ENCODE peak calls at places on chromosomes 7 and 10, in four cellular contexts. L, Y, M and C are unnamed samples.
A peak's percentile ranks its signal among the peaks of the same experiment; 100 is the strongest.

GRCh38 chr7:132939495-132939894 is 142.4 kb downstream of the CHCHD3 start:
- DNase-seq in L (no peak), M (no peak), Y (no peak), C (no peak)

GRCh38 chr7:73881352-73882059 is 20.5 kb downstream of the TMEM270 start:
- DNase-seq in M (no peak), L (no peak), Y (no peak), C (peak; percentile 47)

GRCh38 chr7:118311121-118311803 is 86.8 kb downstream of the ANKRD7 start:
- DNase-seq in Y (peak; percentile 13), M (no peak), L (no peak), C (no peak)

GRCh38 chr7:142088022-142088714 is 23.4 kb upstream of the MGAM2 start:
- DNase-seq in Y (no peak), M (no peak), L (no peak), C (no peak)

GRCh38 chr7:953547-954327 is 743 bp downstream of the ADAP1 start:
- DNase-seq in M (peak; percentile 59), L (no peak), Y (no peak), C (peak; percentile 88)

GRCh38 chr7:44294325-44295069 is 30.9 kb downstream of the CAMK2B start:
- DNase-seq in L (no peak), Y (no peak), M (no peak), C (peak; percentile 33)

GRCh38 chr10:47038881-47039557 is 127.8 kb downstream of the PTPN20 start:
- DNase-seq in L (no peak), Y (no peak), M (no peak), C (no peak)

GRCh38 chr10:91036807-91037405 is 116.0 kb upstream of the ANKRD1 start:
- DNase-seq in M (no peak), L (no peak), Y (no peak), C (no peak)

GRCh38 chr10:56537984-56538383 is 176.9 kb upstream of the ZWINT start:
- DNase-seq in Y (no peak), M (peak; percentile 1), L (no peak), C (no peak)

GRCh38 chr10:102617041-102617440 is 27.2 kb upstream of the TRIM8 start:
- DNase-seq in Y (no peak), L (no peak), M (no peak), C (no peak)

GRCh38 chr7:138785587-138786437 is 12.0 kb upstream of the TMEM213 start:
- DNase-seq in L (no peak), Y (no peak), M (peak; percentile 15), C (no peak)

GRCh38 chr7:116423499-116423898 is 76.0 kb upstream of the CAV2 start:
- DNase-seq in L (no peak), M (no peak), Y (no peak), C (no peak)

GRCh38 chr10:78277267-78277666 is 243.6 kb downstream of the RPS24 start:
- DNase-seq in L (no peak), Y (no peak), M (no peak), C (no peak)

GRCh38 chr7:135672560-135673359 is 10.4 kb downstream of the STMP1 start:
- DNase-seq in M (peak; percentile 48), L (peak; percentile 72), Y (no peak), C (peak; percentile 70)

GRCh38 chr10:93080350-93081046 is 6.8 kb downstream of the CYP26A1 start:
- DNase-seq in L (peak; percentile 76), Y (no peak), M (peak; percentile 29), C (peak; percentile 84)

GRCh38 chr10:45373003-45373782 is 823 bp upstream of the ALOX5 start:
- DNase-seq in M (no peak), Y (no peak), L (peak; percentile 42), C (peak; percentile 38)

GRCh38 chr7:37916673-37917660 is at the start of gene SFRP4:
- DNase-seq in L (peak; percentile 41), M (peak; percentile 76), Y (no peak), C (peak; percentile 77)

GRCh38 chr7:51732951-51733350 is 416.3 kb upstream of the COBL start:
- DNase-seq in L (no peak), M (no peak), Y (no peak), C (peak; percentile 3)

GRCh38 chr7:66697451-66698438 is 42.8 kb upstream of the RABGEF1 start:
- DNase-seq in M (peak; percentile 33), Y (no peak), L (peak; percentile 19), C (peak; percentile 21)

GRCh38 chr10:79444243-79445119 is 943 bp downstream of the ZCCHC24 start:
- DNase-seq in M (no peak), L (peak; percentile 74), Y (no peak), C (peak; percentile 78)

GRCh38 chr10:58791137-58791536 is 278.5 kb downstream of the BICC1 start:
- DNase-seq in Y (no peak), L (no peak), M (no peak), C (no peak)

GRCh38 chr10:90644165-90644564 is 213.7 kb downstream of the HTR7 start:
- DNase-seq in L (no peak), Y (no peak), M (no peak), C (no peak)

GRCh38 chr7:114889646-114890285 is 32.1 kb upstream of the MDFIC start:
- DNase-seq in Y (no peak), M (peak; percentile 1), L (no peak), C (no peak)

GRCh38 chr7:22675917-22676343 is 51.1 kb upstream of the IL6 start:
- DNase-seq in Y (no peak), M (no peak), L (no peak), C (no peak)

GRCh38 chr7:104206841-104207240 is 972 bp downstream of the ORC5 start:
- DNase-seq in M (no peak), L (peak; percentile 23), Y (no peak), C (peak; percentile 15)

GRCh38 chr7:37833818-37834146 is 14.6 kb upstream of the NME8 start:
- DNase-seq in Y (no peak), L (no peak), M (no peak), C (no peak)

GRCh38 chr7:19249281-19249680 is 104.1 kb upstream of the FERD3L start:
- DNase-seq in L (no peak), M (no peak), Y (no peak), C (no peak)

GRCh38 chr10:97184971-97185325 is 811 bp downstream of the SLIT1 start:
- DNase-seq in L (no peak), Y (no peak), M (no peak), C (no peak)

GRCh38 chr7:157944051-157944450 is 607.2 kb downstream of the DNAJB6 start:
- DNase-seq in M (no peak), Y (no peak), L (no peak), C (no peak)

GRCh38 chr7:95927781-95928180 is 155.4 kb downstream of the DYNC1I1 start:
- DNase-seq in L (no peak), Y (no peak), M (no peak), C (peak; percentile 36)

GRCh38 chr7:27173412-27174076 is 576 bp downstream of the HOXA10 start:
- DNase-seq in L (no peak), Y (no peak), M (no peak), C (peak; percentile 54)

GRCh38 chr10:72595436-72595835 is 30.4 kb downstream of the MICU1 start:
- DNase-seq in L (no peak), M (no peak), Y (no peak), C (no peak)

GRCh38 chr7:125814030-125814535 is 884.5 kb upstream of the POT1 start:
- DNase-seq in L (no peak), M (no peak), Y (no peak), C (no peak)

GRCh38 chr10:89591111-89591795 is 53.8 kb downstream of the PANK1 start:
- DNase-seq in L (no peak), Y (no peak), M (no peak), C (no peak)

GRCh38 chr7:138934861-138935260 is 46.3 kb downstream of the KIAA1549 start:
- DNase-seq in Y (no peak), M (peak; percentile 14), L (no peak), C (peak; percentile 67)

GRCh38 chr7:7581531-7582179 is 15.0 kb downstream of the MIOS start:
- DNase-seq in Y (no peak), L (no peak), M (no peak), C (no peak)

GRCh38 chr7:128911441-128912031 is 1.0 kb upstream of the KCP start:
- DNase-seq in M (no peak), Y (no peak), L (no peak), C (peak; percentile 45)
- TF ChIP-seq USF2 in M (no peak), Y (no peak), L (no peak), C (no peak)

GRCh38 chr7:42185726-42186125 is 51.3 kb downstream of the GLI3 start:
- DNase-seq in M (no peak), Y (no peak), L (no peak), C (no peak)

GRCh38 chr7:42186181-42186580 is 50.8 kb downstream of the GLI3 start:
- DNase-seq in L (no peak), M (no peak), Y (no peak), C (peak; percentile 30)

GRCh38 chr7:42192072-42192471 is 44.9 kb downstream of the GLI3 start:
- DNase-seq in M (no peak), Y (no peak), L (no peak), C (no peak)

GRCh38 chr7:42192851-42193456 is 44.1 kb downstream of the GLI3 start:
- DNase-seq in L (no peak), Y (no peak), M (no peak), C (no peak)

GRCh38 chr7:42189535-42189934 is 47.5 kb downstream of the GLI3 start:
- DNase-seq in M (no peak), L (no peak), Y (no peak), C (no peak)
- TF ChIP-seq FOXM1 in M (no peak), L (no peak), Y (no peak), C (no peak)

GRCh38 chr7:151081170-151082101 is 827 bp upstream of the FASTK start:
- DNase-seq in L (peak; percentile 59), M (no peak), Y (no peak), C (peak; percentile 63)
- TF ChIP-seq ZBTB33 in L (no peak), M (no peak), Y (no peak), C (no peak)

GRCh38 chr7:80666376-80666775 is 27.9 kb downstream of the CD36 start:
- DNase-seq in Y (no peak), L (no peak), M (no peak), C (no peak)
- TF ChIP-seq USF2 in Y (no peak), L (no peak), M (no peak), C (no peak)

GRCh38 chr7:90931996-90932912 is 332.0 kb upstream of the FZD1 start:
- DNase-seq in L (no peak), M (no peak), Y (peak; percentile 73), C (no peak)
- TF ChIP-seq FOXM1 in L (no peak), M (no peak), Y (peak; percentile 80), C (no peak)